ENCODE peak calls at places on chromosomes 3 and 15, in eight cellular contexts. S is psoas muscle; U is ovary; F is Jurkat, Clone E6-1; W is pancreas; Q is AG09309; D is fibroblast of lung; X is CD8-positive, alpha-beta T cell. O is an unnamed sample.

GRCh38 chr3:149967067-149967685 is 3.5 kb downstream of the PFN2 start:
- DNase-seq in S (no peak), U (no peak), F (peak), W (no peak), Q (no peak), D (peak), X (no peak), O (no peak)

GRCh38 chr3:178022599-178022998 is 513.6 kb upstream of the KCNMB2 start:
- DNase-seq in S (no peak), U (no peak), F (no peak), W (no peak), Q (peak), D (peak), X (no peak), O (no peak)

GRCh38 chr3:168885028-168885427 is 778.5 kb downstream of the MECOM start:
- DNase-seq in S (no peak), U (no peak), F (no peak), W (no peak), Q (peak), D (peak), X (no peak), O (peak)

GRCh38 chr3:52289338-52289746 is 1.7 kb downstream of the GLYCTK start:
- DNase-seq in S (no peak), U (peak), F (no peak), W (no peak), Q (no peak), D (no peak), X (no peak), O (no peak)

GRCh38 chr3:127450331-127450730 is 140.2 kb downstream of the TPRA1 start:
- DNase-seq in S (no peak), U (peak), F (no peak), W (no peak), Q (no peak), D (no peak), X (no peak), O (no peak)

GRCh38 chr15:66006986-66007385 is 137.7 kb downstream of the RAB11A start:
- DNase-seq in S (no peak), U (no peak), F (no peak), W (no peak), Q (peak), D (peak), X (no peak), O (peak)

GRCh38 chr3:128559486-128560225 is 66.7 kb upstream of the GATA2 start:
- DNase-seq in S (no peak), U (no peak), F (peak), W (no peak), Q (no peak), D (no peak), X (peak), O (no peak)

GRCh38 chr3:158991146-158991705 is 189.4 kb downstream of the MFSD1 start:
- DNase-seq in S (no peak), U (no peak), F (peak), W (peak), Q (no peak), D (no peak), X (no peak), O (no peak)

GRCh38 chr3:177448987-177449975 is 252.0 kb upstream of the TBL1XR1 start:
- DNase-seq in S (no peak), U (no peak), F (no peak), W (no peak), Q (no peak), D (peak), X (peak), O (no peak)

GRCh38 chr15:65391732-65392131 is 13.9 kb upstream of the IGDCC3 start:
- DNase-seq in S (no peak), U (no peak), F (no peak), W (no peak), Q (no peak), D (no peak), X (no peak), O (no peak)

GRCh38 chr3:54599741-54600140 is 328.1 kb downstream of the LRTM1 start:
- DNase-seq in S (peak), U (peak), F (no peak), W (no peak), Q (no peak), D (no peak), X (no peak), O (peak)

GRCh38 chr15:62545392-62546227 is 380.5 kb upstream of the C2CD4B start:
- DNase-seq in S (peak), U (no peak), F (no peak), W (no peak), Q (no peak), D (peak), X (no peak), O (peak)

GRCh38 chr15:43538091-43538490 is 20.7 kb downstream of the MAP1A start:
- DNase-seq in S (no peak), U (no peak), F (no peak), W (no peak), Q (no peak), D (no peak), X (no peak), O (no peak)

GRCh38 chr15:93124126-93124525 is 35.1 kb upstream of the RGMA start:
- DNase-seq in S (no peak), U (no peak), F (no peak), W (no peak), Q (no peak), D (no peak), X (no peak), O (no peak)

GRCh38 chr3:32901005-32901932 is 50.2 kb upstream of the CCR4 start:
- DNase-seq in S (no peak), U (no peak), F (no peak), W (no peak), Q (peak), D (no peak), X (no peak), O (no peak)

GRCh38 chr3:77464106-77464688 is 424.3 kb downstream of the ROBO2 start:
- DNase-seq in S (no peak), U (no peak), F (no peak), W (no peak), Q (peak), D (peak), X (no peak), O (peak)

GRCh38 chr3:171168086-171168485 is 141.6 kb upstream of the SLC2A2 start:
- DNase-seq in S (no peak), U (no peak), F (no peak), W (no peak), Q (no peak), D (peak), X (no peak), O (peak)

DNA sequence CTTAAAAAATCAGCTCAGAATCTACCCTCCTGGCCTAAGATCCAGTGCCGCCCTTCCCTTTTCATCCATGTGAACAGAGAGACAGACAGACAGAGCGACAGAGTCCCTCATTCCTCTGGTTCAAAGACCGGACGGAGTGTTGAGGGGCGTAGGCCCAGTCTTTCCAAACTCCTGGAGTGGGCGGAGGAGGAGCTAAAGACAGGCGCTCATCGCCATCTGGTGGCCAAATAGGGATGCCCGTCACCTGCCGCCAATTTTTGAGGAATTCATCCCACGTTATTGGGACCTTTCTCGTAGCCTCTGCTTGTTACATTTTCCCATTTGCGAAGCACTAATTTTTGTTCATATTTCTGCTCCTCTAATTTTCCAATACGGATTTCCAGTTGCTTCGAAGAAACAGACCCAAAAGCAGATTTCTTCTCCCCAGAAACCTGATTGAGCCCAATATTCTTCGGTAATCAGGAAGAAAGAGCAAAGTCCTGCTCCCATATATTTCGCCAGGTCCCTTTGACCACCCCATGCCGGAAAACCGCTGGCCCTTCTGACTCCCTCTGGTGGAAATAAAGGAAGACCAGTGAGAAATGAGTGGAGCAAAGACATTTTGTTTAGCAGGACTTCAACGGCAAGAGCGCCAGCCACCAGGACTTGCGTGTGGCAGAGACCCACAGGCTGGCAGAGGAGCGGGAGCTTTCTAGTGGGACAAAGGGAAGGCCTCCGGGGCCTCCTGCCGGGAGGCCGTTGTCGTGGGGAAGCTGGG is 88.0 kb downstream of the LRRK1 start:
- DNase-seq in S (peak), U (peak), F (peak), W (peak), Q (peak), D (peak), X (peak), O (peak)
- H3K4me3 ChIP-seq in S (no peak), U (no peak), F (no peak), W (no peak), Q (no peak), D (no peak), X (no peak), O (no peak)

DNA sequence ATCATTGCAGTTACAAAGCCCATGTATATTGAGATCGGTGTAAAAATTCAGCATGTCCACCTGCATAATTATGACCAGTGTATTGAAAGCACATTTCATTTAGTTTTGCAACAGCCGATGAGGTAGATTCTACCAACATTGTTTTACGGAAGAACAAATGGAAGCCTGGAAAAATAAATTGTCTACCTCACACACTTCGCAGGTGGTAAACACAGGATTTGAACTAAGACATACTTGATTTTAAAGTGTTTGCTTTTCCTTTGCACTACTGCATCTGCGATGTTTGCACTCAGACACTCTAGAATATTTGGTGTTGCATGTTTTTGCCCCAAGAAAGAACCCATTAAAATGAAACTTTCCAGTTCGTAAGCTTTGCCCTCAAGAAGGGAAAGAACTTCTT is 148.4 kb downstream of the PGPEP1L start:
- DNase-seq in S (no peak), U (no peak), F (no peak), W (no peak), Q (no peak), D (no peak), X (no peak), O (no peak)
- H3K4me3 ChIP-seq in S (no peak), U (no peak), F (no peak), W (no peak), Q (no peak), D (no peak), X (no peak), O (no peak)

GRCh38 chr15:35691176-35691761 is 145.3 kb upstream of the DPH6 start:
- DNase-seq in S (no peak), U (no peak), F (no peak), W (no peak), Q (no peak), D (no peak), X (no peak), O (no peak)
- H3K4me3 ChIP-seq in S (peak), U (no peak), F (no peak), W (no peak), Q (no peak), D (no peak), X (no peak), O (no peak)

GRCh38 chr15:67190813-67191212 is 63.6 kb downstream of the AAGAB start:
- DNase-seq in S (no peak), U (no peak), F (no peak), W (no peak), Q (no peak), D (no peak), X (no peak), O (no peak)
- H3K4me3 ChIP-seq in S (no peak), U (no peak), F (no peak), W (no peak), Q (no peak), D (no peak), X (no peak), O (no peak)